ENCODE peak calls at places on chromosomes 2 and 18, in four cellular contexts. Y, O, V and B are unnamed samples.

GRCh38 chr2:130823171-130823885 is 13.4 kb upstream of the ARHGEF4 start:
- DNase-seq in Y (no peak), O (no peak), V (no peak), B (no peak)

GRCh38 chr2:132645943-132646804 is 23.8 kb downstream of the LYPD1 start:
- DNase-seq in Y (no peak), O (no peak), V (no peak), B (no peak)

GRCh38 chr18:55907352-55908045 is 319.5 kb upstream of the TCF4 start:
- DNase-seq in Y (no peak), O (no peak), V (no peak), B (no peak)

GRCh38 chr2:23484163-23484740 is 99.3 kb downstream of the KLHL29 start:
- DNase-seq in Y (no peak), O (no peak), V (no peak), B (no peak)

GRCh38 chr2:842151-842792 is 108.4 kb upstream of the SNTG2 start:
- DNase-seq in Y (no peak), O (no peak), V (no peak), B (no peak)

GRCh38 chr2:9630001-9630749 is 622 bp downstream of the YWHAQ start:
- DNase-seq in Y (peak), O (peak), V (no peak), B (peak)

GRCh38 chr2:230931556-230932231 is 6.7 kb upstream of the GPR55 start:
- DNase-seq in Y (no peak), O (no peak), V (no peak), B (no peak)

GRCh38 chr2:227482638-227483340 is 10.8 kb downstream of the AGFG1 start:
- DNase-seq in Y (no peak), O (no peak), V (no peak), B (no peak)

GRCh38 chr2:42045956-42046748 is 1.7 kb upstream of the PKDCC start:
- DNase-seq in Y (no peak), O (peak), V (no peak), B (no peak)

GRCh38 chr2:2041256-2041824 is 289.7 kb downstream of the MYT1L start:
- DNase-seq in Y (no peak), O (no peak), V (no peak), B (no peak)

GRCh38 chr2:96144481-96145027 is 686 bp downstream of the DUSP2 start:
- DNase-seq in Y (no peak), O (no peak), V (no peak), B (no peak)

GRCh38 chr2:96145028-96145939 is at the start of gene DUSP2:
- DNase-seq in Y (peak), O (no peak), V (peak), B (peak)

GRCh38 chr2:96142217-96143113 is 2.8 kb downstream of the DUSP2 start:
- DNase-seq in Y (no peak), O (no peak), V (no peak), B (no peak)

GRCh38 chr2:96143848-96144480 is 1.3 kb downstream of the DUSP2 start:
- DNase-seq in Y (peak), O (no peak), V (no peak), B (peak)

GRCh38 chr2:96143231-96143847 is 1.9 kb downstream of the DUSP2 start:
- DNase-seq in Y (no peak), O (no peak), V (no peak), B (no peak)
- TF ChIP-seq JUND in Y (no peak), O (no peak), V (no peak), B (no peak)

DNA sequence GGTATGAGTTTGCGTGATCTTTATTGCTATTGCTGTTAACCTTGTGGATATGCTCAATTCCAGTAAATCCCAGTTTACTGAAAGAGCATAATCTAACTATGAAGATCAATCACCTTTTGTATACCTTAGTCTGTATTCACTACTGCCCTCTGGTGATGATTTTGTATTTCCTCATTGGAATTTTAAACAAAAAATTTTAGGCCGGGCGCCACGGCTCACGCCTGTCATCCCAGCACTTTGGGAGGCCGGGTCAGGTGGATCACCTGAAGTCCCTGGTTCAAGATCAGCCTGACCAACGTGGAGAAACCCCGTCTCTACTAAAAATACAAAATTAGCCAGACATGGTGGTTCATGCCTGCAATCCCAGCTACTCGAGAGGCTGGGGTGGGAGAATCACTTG is 5.1 kb downstream of the COMMD1 start:
- DNase-seq in Y (no peak), O (no peak), V (no peak), B (no peak)
- TF ChIP-seq JUND in Y (no peak), O (no peak), V (no peak), B (no peak)

DNA sequence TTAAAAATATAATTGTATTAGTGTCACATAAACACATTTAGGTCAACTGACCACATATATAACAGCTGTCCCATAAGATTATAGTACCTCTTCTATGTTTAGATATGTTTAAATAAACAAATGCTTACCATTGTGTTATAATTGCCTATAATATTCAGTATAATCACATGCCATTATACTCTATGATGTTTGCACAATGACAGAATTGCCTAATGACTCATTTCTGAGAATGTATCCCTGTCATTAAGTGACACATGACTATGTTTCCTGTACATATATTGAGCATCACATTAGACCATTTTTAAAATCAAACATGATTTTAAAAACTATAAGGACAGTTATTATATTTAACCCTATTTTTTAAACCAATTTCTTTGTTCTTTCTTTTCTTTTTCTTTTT is 89.8 kb downstream of the HS6ST1 start:
- DNase-seq in Y (no peak), O (no peak), V (no peak), B (peak)
- TF ChIP-seq JUND in Y (no peak), O (no peak), V (no peak), B (no peak)

GRCh38 chr2:120305296-120305695 is 40.6 kb upstream of the INHBB start:
- DNase-seq in Y (no peak), O (peak), V (no peak), B (peak)

GRCh38 chr2:120306091-120306490 is 39.8 kb upstream of the INHBB start:
- DNase-seq in Y (no peak), O (no peak), V (no peak), B (no peak)

GRCh38 chr2:120307482-120307881 is 38.5 kb upstream of the INHBB start:
- DNase-seq in Y (no peak), O (no peak), V (no peak), B (no peak)

GRCh38 chr2:120310136-120310535 is 35.8 kb upstream of the INHBB start:
- DNase-seq in Y (no peak), O (no peak), V (peak), B (no peak)

GRCh38 chr2:120308038-120308910 is 37.7 kb upstream of the INHBB start:
- DNase-seq in Y (no peak), O (no peak), V (peak), B (no peak)
- TF ChIP-seq JUND in Y (no peak), O (no peak), V (no peak), B (no peak)

GRCh38 chr2:128687551-128687945 is 368.9 kb upstream of the HS6ST1 start:
- DNase-seq in Y (no peak), O (no peak), V (no peak), B (no peak)
- TF ChIP-seq JUND in Y (no peak), O (no peak), V (no peak), B (no peak)

GRCh38 chr2:163607630-163608029 is 128.2 kb downstream of the FIGN start:
- DNase-seq in Y (no peak), O (no peak), V (no peak), B (no peak)

GRCh38 chr2:163602196-163602595 is 133.6 kb downstream of the FIGN start:
- DNase-seq in Y (no peak), O (no peak), V (no peak), B (no peak)

GRCh38 chr2:163606878-163607277 is 128.9 kb downstream of the FIGN start:
- DNase-seq in Y (no peak), O (no peak), V (no peak), B (no peak)

GRCh38 chr2:163601377-163601776 is 134.4 kb downstream of the FIGN start:
- DNase-seq in Y (no peak), O (no peak), V (no peak), B (no peak)

GRCh38 chr2:163604941-163605555 is 130.8 kb downstream of the FIGN start:
- DNase-seq in Y (no peak), O (no peak), V (no peak), B (no peak)
- TF ChIP-seq JUND in Y (no peak), O (peak), V (no peak), B (no peak)

GRCh38 chr2:177816740-177817139 is 255.8 kb downstream of the PDE11A start:
- DNase-seq in Y (no peak), O (no peak), V (no peak), B (no peak)

GRCh38 chr2:177822941-177823340 is 249.6 kb downstream of the PDE11A start:
- DNase-seq in Y (no peak), O (no peak), V (no peak), B (no peak)

GRCh38 chr2:177812713-177813396 is 259.7 kb downstream of the PDE11A start:
- DNase-seq in Y (no peak), O (no peak), V (no peak), B (no peak)

GRCh38 chr2:177818412-177818811 is 254.2 kb downstream of the PDE11A start:
- DNase-seq in Y (no peak), O (no peak), V (no peak), B (no peak)

GRCh38 chr2:177817300-177817699 is 255.3 kb downstream of the PDE11A start:
- DNase-seq in Y (no peak), O (no peak), V (no peak), B (no peak)
- TF ChIP-seq JUND in Y (no peak), O (no peak), V (no peak), B (no peak)

DNA sequence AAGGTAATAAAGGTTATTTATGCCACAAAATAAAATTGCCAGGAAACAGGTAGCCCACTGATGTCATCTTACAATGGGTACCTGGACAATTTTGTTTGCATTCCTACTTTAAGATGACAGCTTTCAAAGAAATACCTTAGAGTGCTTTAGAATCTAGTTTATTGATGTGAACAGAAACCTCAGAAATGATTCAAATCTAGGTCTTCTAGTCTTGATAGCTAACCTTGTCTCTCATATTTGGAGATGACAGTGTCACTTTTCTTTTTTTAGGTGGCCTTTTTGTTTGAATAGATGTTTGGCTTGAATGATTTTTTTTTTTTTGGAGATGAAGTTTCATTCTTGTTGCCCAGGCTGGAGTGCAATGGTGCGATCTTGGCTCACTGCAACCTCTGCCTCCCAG is 69.1 kb downstream of the PIK3C3 start:
- DNase-seq in Y (no peak), O (no peak), V (peak), B (no peak)
- TF ChIP-seq JUND in Y (no peak), O (no peak), V (no peak), B (no peak)

GRCh38 chr2:180706694-180707093 is 273.7 kb upstream of the UBE2E3 start:
- DNase-seq in Y (no peak), O (no peak), V (no peak), B (no peak)

GRCh38 chr2:180705551-180705950 is 274.9 kb upstream of the UBE2E3 start:
- DNase-seq in Y (no peak), O (no peak), V (no peak), B (no peak)

GRCh38 chr2:180707175-180707866 is 273.1 kb upstream of the UBE2E3 start:
- DNase-seq in Y (no peak), O (no peak), V (no peak), B (no peak)

GRCh38 chr2:180709392-180710145 is 270.8 kb upstream of the UBE2E3 start:
- DNase-seq in Y (no peak), O (no peak), V (no peak), B (no peak)

GRCh38 chr2:180707867-180708205 is 272.6 kb upstream of the UBE2E3 start:
- DNase-seq in Y (peak), O (no peak), V (no peak), B (no peak)
- TF ChIP-seq JUND in Y (peak), O (peak), V (no peak), B (no peak)